ENCODE peak calls at places on chromosomes 1 and 21, in four cellular contexts. One of them, this sample, is unnamed.

GRCh38 chr1:9840176-9840575 is 16.4 kb upstream of the CLSTN1 start:
- DNase-seq in GM12891: no peak
- DNase-seq in K562: no peak
- DNase-seq in HepG2: no peak
- DNase-seq in this sample: no peak

GRCh38 chr1:240683576-240683975 is 71.6 kb upstream of the GREM2 start:
- DNase-seq in GM12891: no peak
- DNase-seq in K562: no peak
- DNase-seq in HepG2: no peak
- DNase-seq in this sample: no peak

GRCh38 chr1:166836733-166837132 is 2.5 kb upstream of the POGK start:
- DNase-seq in GM12891: no peak
- DNase-seq in K562: no peak
- DNase-seq in HepG2: no peak
- DNase-seq in this sample: no peak

GRCh38 chr21:39908265-39908923 is 41.2 kb downstream of the PCP4 start:
- DNase-seq in GM12891: no peak
- DNase-seq in K562: no peak
- DNase-seq in HepG2: no peak
- DNase-seq in this sample: no peak

GRCh38 chr1:30773722-30774121 is 16.1 kb upstream of the LAPTM5 start:
- DNase-seq in GM12891: no peak
- DNase-seq in K562: no peak
- DNase-seq in HepG2: no peak
- DNase-seq in this sample: no peak

GRCh38 chr1:66503841-66504470 is 30.0 kb upstream of the SGIP1 start:
- DNase-seq in GM12891: no peak
- DNase-seq in K562: peak
- DNase-seq in HepG2: peak
- DNase-seq in this sample: no peak

GRCh38 chr1:46193984-46194570 is 4.2 kb downstream of the POMGNT1 start:
- DNase-seq in GM12891: no peak
- DNase-seq in K562: no peak
- DNase-seq in HepG2: no peak
- DNase-seq in this sample: no peak

GRCh38 chr1:43279666-43280065 is 5.7 kb downstream of the C1orf210 start:
- DNase-seq in GM12891: no peak
- DNase-seq in K562: no peak
- DNase-seq in HepG2: no peak
- DNase-seq in this sample: no peak

GRCh38 chr1:200558866-200559459 is 61.6 kb downstream of the KIF14 start:
- DNase-seq in GM12891: no peak
- DNase-seq in K562: peak
- DNase-seq in HepG2: peak
- DNase-seq in this sample: no peak
- TF ChIP-seq TAF1 in GM12891: no peak
- TF ChIP-seq TAF1 in K562: no peak
- TF ChIP-seq TAF1 in HepG2: no peak
- TF ChIP-seq TAF1 in this sample: no peak

GRCh38 chr1:19646771-19647319 is 2.7 kb downstream of the NBL1 start:
- DNase-seq in GM12891: no peak
- DNase-seq in K562: no peak
- DNase-seq in HepG2: no peak
- DNase-seq in this sample: no peak
- TF ChIP-seq POLR2AphosphoS5 in GM12891: no peak
- TF ChIP-seq POLR2AphosphoS5 in K562: no peak
- TF ChIP-seq POLR2AphosphoS5 in HepG2: no peak
- TF ChIP-seq POLR2AphosphoS5 in this sample: no peak

GRCh38 chr1:1574721-1575537 is at the start of gene SSU72:
- DNase-seq in GM12891: peak
- DNase-seq in K562: peak
- DNase-seq in HepG2: peak
- DNase-seq in this sample: peak
- TF ChIP-seq POLR2A in GM12891: peak
- TF ChIP-seq POLR2A in K562: peak
- TF ChIP-seq POLR2A in HepG2: peak
- TF ChIP-seq POLR2A in this sample: peak

DNA sequence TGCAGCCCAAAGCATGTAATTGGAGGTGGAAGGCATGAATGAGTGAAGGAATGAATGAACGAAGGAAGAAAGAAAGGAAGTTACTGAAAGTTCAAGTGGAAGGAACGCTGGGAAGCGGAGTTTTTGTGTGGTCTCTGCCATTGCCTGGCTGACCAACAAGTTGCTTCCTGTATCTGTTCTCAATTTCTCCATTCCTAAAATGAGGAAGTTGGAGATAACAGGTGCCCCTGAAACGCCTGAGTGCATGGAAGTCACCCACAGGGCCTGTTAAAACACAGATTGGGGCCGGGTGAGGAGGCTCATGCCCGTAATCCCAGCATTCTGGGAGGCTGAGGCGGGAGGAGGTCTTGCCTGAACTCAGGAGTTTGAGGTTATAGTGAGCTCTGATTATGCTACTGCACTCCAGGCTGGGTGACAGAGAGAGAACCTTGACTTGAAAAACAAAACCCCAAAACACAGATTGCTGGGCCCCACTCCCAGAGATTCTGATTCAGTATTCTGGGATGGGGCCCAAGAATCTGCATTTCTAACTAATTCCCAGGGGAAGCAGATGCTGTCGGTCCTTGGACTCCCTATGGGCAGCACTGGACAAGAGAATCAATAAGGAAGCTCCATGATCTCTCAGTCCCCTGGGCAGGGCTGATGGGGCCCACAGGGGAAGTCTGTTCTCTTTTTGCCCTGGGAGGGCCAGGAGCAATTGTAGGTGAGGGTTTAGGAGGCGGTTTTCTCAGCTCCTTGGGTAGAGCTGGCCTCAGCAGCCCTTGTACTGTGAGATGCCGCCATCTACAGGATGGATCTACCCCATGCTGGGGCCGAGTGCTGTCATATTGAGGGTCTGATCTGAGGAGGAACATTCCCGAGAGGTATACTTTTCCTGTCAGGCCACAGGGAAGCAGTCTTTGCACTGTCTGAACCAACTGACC is 3.3 kb upstream of the CNR2 start:
- DNase-seq in GM12891: peak
- DNase-seq in K562: peak
- DNase-seq in HepG2: peak
- DNase-seq in this sample: peak
- TF ChIP-seq TAF1 in GM12891: no peak
- TF ChIP-seq TAF1 in K562: no peak
- TF ChIP-seq TAF1 in HepG2: no peak
- TF ChIP-seq TAF1 in this sample: no peak

GRCh38 chr1:201127755-201128455 is 921 bp upstream of the ASCL5 start:
- DNase-seq in GM12891: no peak
- DNase-seq in K562: no peak
- DNase-seq in HepG2: peak
- DNase-seq in this sample: no peak

GRCh38 chr1:201125805-201126204 is 1.2 kb downstream of the ASCL5 start:
- DNase-seq in GM12891: no peak
- DNase-seq in K562: no peak
- DNase-seq in HepG2: no peak
- DNase-seq in this sample: no peak

GRCh38 chr1:201126832-201127754 is at the start of gene ASCL5:
- DNase-seq in GM12891: no peak
- DNase-seq in K562: no peak
- DNase-seq in HepG2: peak
- DNase-seq in this sample: no peak

GRCh38 chr1:201125019-201125418 is 2.0 kb downstream of the ASCL5 start:
- DNase-seq in GM12891: no peak
- DNase-seq in K562: no peak
- DNase-seq in HepG2: no peak
- DNase-seq in this sample: no peak

GRCh38 chr1:201126463-201126831 is 537 bp downstream of the ASCL5 start:
- DNase-seq in GM12891: no peak
- DNase-seq in K562: no peak
- DNase-seq in HepG2: no peak
- DNase-seq in this sample: no peak
- TF ChIP-seq POLR2AphosphoS5 in GM12891: no peak
- TF ChIP-seq POLR2AphosphoS5 in K562: no peak
- TF ChIP-seq POLR2AphosphoS5 in HepG2: no peak
- TF ChIP-seq POLR2AphosphoS5 in this sample: no peak

GRCh38 chr1:109654519-109654918 is 1.4 kb upstream of the GSTM4 start:
- DNase-seq in GM12891: no peak
- DNase-seq in K562: no peak
- DNase-seq in HepG2: no peak
- DNase-seq in this sample: no peak

GRCh38 chr1:109653286-109653685 is 2.6 kb upstream of the GSTM4 start:
- DNase-seq in GM12891: no peak
- DNase-seq in K562: no peak
- DNase-seq in HepG2: no peak
- DNase-seq in this sample: no peak

GRCh38 chr1:109657970-109658369 is 2.1 kb downstream of the GSTM4 start:
- DNase-seq in GM12891: no peak
- DNase-seq in K562: no peak
- DNase-seq in HepG2: no peak
- DNase-seq in this sample: no peak

GRCh38 chr1:109657395-109657794 is 1.5 kb downstream of the GSTM4 start:
- DNase-seq in GM12891: no peak
- DNase-seq in K562: no peak
- DNase-seq in HepG2: no peak
- DNase-seq in this sample: no peak

GRCh38 chr1:109655624-109656519 is at the start of gene GSTM4:
- DNase-seq in GM12891: peak
- DNase-seq in K562: peak
- DNase-seq in HepG2: peak
- DNase-seq in this sample: peak
- TF ChIP-seq POLR2A in GM12891: peak
- TF ChIP-seq POLR2A in K562: peak
- TF ChIP-seq POLR2A in HepG2: peak
- TF ChIP-seq POLR2A in this sample: peak

GRCh38 chr1:17371896-17372295 is at the start of gene PADI6:
- DNase-seq in GM12891: no peak
- DNase-seq in K562: no peak
- DNase-seq in HepG2: no peak
- DNase-seq in this sample: no peak

GRCh38 chr1:17372955-17373354 is 959 bp downstream of the PADI6 start:
- DNase-seq in GM12891: no peak
- DNase-seq in K562: no peak
- DNase-seq in HepG2: no peak
- DNase-seq in this sample: no peak

GRCh38 chr1:17375651-17376050 is 3.7 kb downstream of the PADI6 start:
- DNase-seq in GM12891: no peak
- DNase-seq in K562: no peak
- DNase-seq in HepG2: no peak
- DNase-seq in this sample: no peak

GRCh38 chr1:17377325-17377953 is 5.4 kb downstream of the PADI6 start:
- DNase-seq in GM12891: no peak
- DNase-seq in K562: no peak
- DNase-seq in HepG2: no peak
- DNase-seq in this sample: no peak
- TF ChIP-seq TAF1 in GM12891: no peak
- TF ChIP-seq TAF1 in K562: no peak
- TF ChIP-seq TAF1 in HepG2: no peak
- TF ChIP-seq TAF1 in this sample: no peak

GRCh38 chr21:35738342-35738961 is 321.9 kb downstream of the SETD4 start:
- DNase-seq in GM12891: no peak
- DNase-seq in K562: no peak
- DNase-seq in HepG2: no peak
- DNase-seq in this sample: no peak
- TF ChIP-seq POLR2AphosphoS5 in GM12891: no peak
- TF ChIP-seq POLR2AphosphoS5 in K562: no peak
- TF ChIP-seq POLR2AphosphoS5 in HepG2: no peak
- TF ChIP-seq POLR2AphosphoS5 in this sample: no peak

This sample was measured in GM12892.